ENCODE peak calls at places on chromosomes 11 and 22, in eight cellular contexts. Y is GM12865, U is A673, X is cardiac fibroblast, J is brain microvascular endothelial cell, S is spleen, M is Peyer's patch, V is psoas muscle. E is an unnamed sample.

GRCh38 chr11:79971255-79971654 is 530.4 kb upstream of the TENM4 start:
- DNase-seq in Y (no peak), U (no peak), X (no peak), J (no peak), S (no peak), M (no peak), V (no peak), E (no peak)

GRCh38 chr22:33919591-33920501 is at the start of gene LARGE1:
- DNase-seq in Y (peak), U (no peak), X (peak), J (no peak), S (peak), M (peak), V (peak), E (no peak)

GRCh38 chr11:102323542-102324261 is 6.4 kb downstream of the BIRC3 start:
- DNase-seq in Y (no peak), U (no peak), X (peak), J (peak), S (no peak), M (no peak), V (no peak), E (peak)

GRCh38 chr11:36073411-36074203 is 129.7 kb downstream of the LDLRAD3 start:
- DNase-seq in Y (peak), U (peak), X (peak), J (peak), S (no peak), M (no peak), V (peak), E (peak)

GRCh38 chr11:42727879-42728278 is 583.9 kb upstream of the API5 start:
- DNase-seq in Y (no peak), U (no peak), X (no peak), J (no peak), S (no peak), M (no peak), V (no peak), E (no peak)

GRCh38 chr22:41770715-41771452 is 29.6 kb upstream of the CCDC134 start:
- DNase-seq in Y (no peak), U (no peak), X (no peak), J (no peak), S (no peak), M (no peak), V (no peak), E (no peak)

GRCh38 chr22:38870312-38870741 is 1.7 kb downstream of the CBX6 start:
- DNase-seq in Y (peak), U (peak), X (peak), J (peak), S (peak), M (peak), V (peak), E (peak)

GRCh38 chr11:90823446-90823845 is 600.6 kb upstream of the CHORDC1 start:
- DNase-seq in Y (no peak), U (no peak), X (no peak), J (no peak), S (no peak), M (no peak), V (no peak), E (no peak)

GRCh38 chr11:101566626-101567025 is 17.2 kb downstream of the TRPC6 start:
- DNase-seq in Y (no peak), U (no peak), X (no peak), J (no peak), S (no peak), M (no peak), V (no peak), E (no peak)

GRCh38 chr11:75771646-75772410 is 3.2 kb downstream of the DGAT2 start:
- DNase-seq in Y (no peak), U (no peak), X (peak), J (peak), S (peak), M (no peak), V (peak), E (peak)

GRCh38 chr22:19871845-19872778 is 17.4 kb upstream of the GNB1L start:
- DNase-seq in Y (no peak), U (no peak), X (no peak), J (no peak), S (peak), M (no peak), V (no peak), E (no peak)

GRCh38 chr11:115522302-115522701 is 18.1 kb upstream of the CADM1 start:
- DNase-seq in Y (peak), U (no peak), X (no peak), J (no peak), S (no peak), M (no peak), V (no peak), E (no peak)

GRCh38 chr11:73453562-73453961 is 77.4 kb downstream of the RELT start:
- DNase-seq in Y (no peak), U (no peak), X (peak), J (no peak), S (no peak), M (no peak), V (no peak), E (peak)

GRCh38 chr22:33101550-33101949 is 43.4 kb upstream of the SYN3 start:
- DNase-seq in Y (no peak), U (no peak), X (no peak), J (no peak), S (no peak), M (no peak), V (no peak), E (no peak)

GRCh38 chr11:13338437-13339069 is 61.0 kb downstream of the BMAL1 start:
- DNase-seq in Y (no peak), U (peak), X (peak), J (peak), S (no peak), M (no peak), V (no peak), E (peak)
- H3K4me3 ChIP-seq in Y (peak), U (no peak), X (peak), J (peak), S (no peak), M (peak), V (peak), E (peak)

GRCh38 chr11:65618763-65619162 is 3.2 kb downstream of the PCNX3 start:
- DNase-seq in Y (no peak), U (no peak), X (no peak), J (no peak), S (peak), M (no peak), V (no peak), E (no peak)

GRCh38 chr11:65621460-65621859 is 5.9 kb downstream of the PCNX3 start:
- DNase-seq in Y (no peak), U (no peak), X (no peak), J (no peak), S (no peak), M (no peak), V (no peak), E (no peak)

GRCh38 chr11:65617990-65618751 is 2.6 kb downstream of the PCNX3 start:
- DNase-seq in Y (no peak), U (no peak), X (no peak), J (no peak), S (peak), M (no peak), V (no peak), E (no peak)

GRCh38 chr11:65620666-65621065 is 5.1 kb downstream of the PCNX3 start:
- DNase-seq in Y (no peak), U (no peak), X (no peak), J (no peak), S (peak), M (no peak), V (no peak), E (no peak)

DNA sequence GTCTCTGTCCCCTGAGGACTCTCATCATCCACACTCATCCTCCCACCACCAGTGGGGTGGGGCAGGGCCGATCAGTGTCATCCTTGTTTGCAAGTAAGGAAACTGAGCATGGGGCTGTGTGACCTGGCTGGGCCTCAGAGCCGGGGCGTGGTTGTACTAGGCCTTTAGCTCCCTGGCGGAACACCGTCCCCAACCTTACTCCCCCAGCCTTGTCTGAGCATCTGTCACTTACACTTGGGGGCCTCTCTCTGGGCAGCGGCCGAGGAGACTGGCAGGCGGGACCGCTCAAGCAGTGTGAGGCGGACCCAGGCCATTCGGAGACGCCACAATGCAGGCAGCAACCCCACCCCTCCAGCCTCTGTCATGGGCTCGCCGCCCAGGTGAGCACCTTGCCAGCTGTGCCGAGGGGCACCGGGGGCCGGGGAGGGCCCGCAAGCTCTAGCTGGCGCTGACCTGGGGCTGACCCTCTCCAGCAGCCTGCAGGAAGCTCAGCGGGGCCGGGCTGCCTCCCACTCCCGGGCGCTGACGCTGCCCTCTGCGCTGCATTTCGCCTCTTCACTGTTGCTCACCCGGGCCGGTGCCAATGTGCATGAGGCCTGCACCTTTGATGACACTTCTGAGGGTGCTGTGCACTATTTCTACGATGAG is 3.8 kb downstream of the PCNX3 start:
- DNase-seq in Y (no peak), U (no peak), X (no peak), J (no peak), S (peak), M (no peak), V (no peak), E (no peak)
- TF ChIP-seq CTCF in Y (no peak), U (no peak), X (no peak), J (no peak), S (no peak), M (no peak), V (no peak), E (no peak)

GRCh38 chr11:2300290-2300935 is 1.3 kb downstream of the C11orf21 start:
- DNase-seq in Y (no peak), U (no peak), X (no peak), J (no peak), S (peak), M (peak), V (peak), E (no peak)
- H3K4me3 ChIP-seq in Y (no peak), U (no peak), X (no peak), J (no peak), S (peak), M (peak), V (no peak), E (no peak)

DNA sequence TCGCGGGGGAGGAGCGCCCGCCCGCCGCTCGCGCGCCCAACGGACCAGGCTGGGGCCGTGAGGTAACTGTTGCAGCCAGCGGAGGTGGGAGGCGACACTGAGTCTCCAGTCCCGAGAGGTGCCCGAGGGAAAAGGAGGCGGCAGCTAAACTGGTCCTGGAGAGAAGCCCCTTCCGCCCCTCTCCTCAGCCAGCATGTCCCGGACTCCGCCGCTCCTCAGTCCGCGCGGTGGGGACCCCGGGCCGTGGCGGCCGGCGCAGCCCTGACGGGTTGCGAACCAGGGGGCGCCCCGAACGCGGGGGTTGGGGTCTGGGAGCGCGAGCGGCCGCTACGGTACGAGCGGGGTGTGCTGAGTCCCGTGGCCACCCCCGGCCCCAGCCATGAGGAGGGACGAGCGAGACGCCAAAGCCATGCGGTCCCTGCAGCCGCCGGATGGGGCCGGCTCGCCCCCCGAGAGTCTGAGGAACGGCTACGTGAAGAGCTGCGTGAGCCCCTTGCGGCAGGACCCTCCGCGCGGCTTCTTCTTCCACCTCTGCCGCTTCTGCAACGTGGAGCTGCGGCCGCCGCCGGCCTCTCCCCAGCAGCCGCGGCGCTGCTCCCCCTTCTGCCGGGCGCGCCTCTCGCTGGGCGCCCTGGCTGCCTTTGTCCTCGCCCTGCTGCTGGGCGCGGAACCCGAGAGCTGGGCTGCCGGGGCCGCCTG is at the start of gene PDE3B:
- DNase-seq in Y (peak), U (peak), X (peak), J (peak), S (peak), M (peak), V (peak), E (peak)
- TF ChIP-seq CTCF in Y (no peak), U (no peak), X (peak), J (no peak), S (no peak), M (no peak), V (no peak), E (no peak)

DNA sequence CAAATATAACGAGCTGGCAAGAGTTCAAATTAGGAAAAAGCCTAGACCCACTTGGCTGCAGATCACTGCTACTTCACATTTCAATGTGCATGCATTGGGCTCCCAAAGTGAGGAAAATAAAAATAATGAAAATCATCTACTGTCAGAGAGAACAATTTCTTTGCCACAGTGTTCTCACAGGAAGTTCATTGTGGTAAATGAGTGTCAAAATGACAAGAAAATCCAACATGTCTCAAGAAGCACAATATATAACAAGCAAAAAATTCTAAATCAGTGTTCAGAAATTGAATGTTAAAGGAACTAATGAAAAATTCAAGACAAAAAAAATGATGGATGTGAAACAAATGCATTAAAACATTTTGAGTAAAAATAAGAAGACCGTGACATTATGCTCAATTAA is 31.3 kb downstream of the RCN1 start:
- DNase-seq in Y (no peak), U (no peak), X (no peak), J (no peak), S (no peak), M (no peak), V (no peak), E (no peak)
- H3K4me3 ChIP-seq in Y (no peak), U (no peak), X (no peak), J (no peak), S (no peak), M (no peak), V (no peak), E (no peak)

GRCh38 chr22:28015056-28015445 is 96.0 kb upstream of the PITPNB start:
- DNase-seq in Y (peak), U (no peak), X (no peak), J (no peak), S (peak), M (no peak), V (no peak), E (no peak)

GRCh38 chr22:28015676-28016601 is 96.9 kb upstream of the PITPNB start:
- DNase-seq in Y (no peak), U (no peak), X (peak), J (no peak), S (peak), M (no peak), V (peak), E (no peak)

GRCh38 chr22:28013611-28014010 is 94.6 kb upstream of the PITPNB start:
- DNase-seq in Y (no peak), U (no peak), X (no peak), J (no peak), S (peak), M (no peak), V (peak), E (no peak)

GRCh38 chr22:28014141-28015055 is 95.3 kb upstream of the PITPNB start:
- DNase-seq in Y (no peak), U (peak), X (no peak), J (no peak), S (peak), M (no peak), V (peak), E (no peak)

GRCh38 chr22:28012811-28013460 is 93.9 kb upstream of the PITPNB start:
- DNase-seq in Y (no peak), U (no peak), X (no peak), J (no peak), S (peak), M (no peak), V (peak), E (no peak)
- TF ChIP-seq CTCF in Y (no peak), U (no peak), X (no peak), J (no peak), S (no peak), M (no peak), V (no peak), E (no peak)

GRCh38 chr11:56353991-56354390 is at the start of gene OR8J1:
- DNase-seq in Y (no peak), U (no peak), X (no peak), J (no peak), S (no peak), M (no peak), V (no peak), E (no peak)
- H3K4me3 ChIP-seq in Y (no peak), U (no peak), X (no peak), J (no peak), S (no peak), M (no peak), V (no peak), E (no peak)